ENCODE peak calls at places on chromosomes 2 and 18, in four cellular contexts. V is H1, D is K562, J is HCT116. Q is an unnamed sample.

GRCh38 chr2:18413794-18414396 is 146.6 kb downstream of the RDH14 start:
- DNase-seq in V (no peak), D (no peak), J (peak; percentile 24), Q (peak; percentile 24)

GRCh38 chr2:37681587-37681986 is 10.1 kb upstream of the CDC42EP3 start:
- DNase-seq in V (no peak), D (no peak), J (no peak), Q (no peak)

GRCh38 chr2:175855794-175856453 is 146.1 kb downstream of the LNPK start:
- DNase-seq in V (no peak), D (no peak), J (peak; percentile 18), Q (no peak)

GRCh38 chr18:62102221-62102620 is 84.6 kb downstream of the PIGN start:
- DNase-seq in V (no peak), D (no peak), J (no peak), Q (no peak)

GRCh38 chr2:211132586-211132985 is 576.2 kb downstream of the CPS1 start:
- DNase-seq in V (no peak), D (no peak), J (no peak), Q (no peak)

GRCh38 chr18:48355526-48356115 is 53.6 kb downstream of the ZBTB7C start:
- DNase-seq in V (no peak), D (no peak), J (no peak), Q (no peak)

GRCh38 chr2:205543262-205543843 is 138.9 kb upstream of the NRP2 start:
- DNase-seq in V (no peak), D (no peak), J (no peak), Q (no peak)

GRCh38 chr18:9422816-9423519 is 52.3 kb upstream of the RALBP1 start:
- DNase-seq in V (no peak), D (no peak), J (peak; percentile 49), Q (peak; percentile 52)

GRCh38 chr2:8658064-8658862 is 23.6 kb upstream of the ID2 start:
- DNase-seq in V (no peak), D (no peak), J (no peak), Q (no peak)

GRCh38 chr18:25299426-25299825 is 52.5 kb downstream of the ZNF521 start:
- DNase-seq in V (no peak), D (no peak), J (no peak), Q (no peak)

GRCh38 chr2:8872821-8873432 is 35.5 kb upstream of the KIDINS220 start:
- DNase-seq in V (no peak), D (peak; percentile 29), J (peak; percentile 50), Q (no peak)

GRCh38 chr18:50203801-50204604 is 9.1 kb upstream of the MYO5B start:
- DNase-seq in V (peak; percentile 81), D (peak; percentile 37), J (peak; percentile 49), Q (peak; percentile 72)

GRCh38 chr2:192357216-192357615 is 162.5 kb upstream of the TMEFF2 start:
- DNase-seq in V (no peak), D (no peak), J (no peak), Q (no peak)

GRCh38 chr2:142588269-142588668 is 289.2 kb upstream of the KYNU start:
- DNase-seq in V (no peak), D (no peak), J (no peak), Q (no peak)

GRCh38 chr2:43050866-43051265 is 175.5 kb downstream of the ZFP36L2 start:
- DNase-seq in V (no peak), D (no peak), J (no peak), Q (no peak)

GRCh38 chr2:214578395-214578794 is 167.5 kb downstream of the VWC2L start:
- DNase-seq in V (no peak), D (no peak), J (no peak), Q (no peak)

GRCh38 chr2:24739355-24740025 is 53.7 kb downstream of the PTRHD1 start:
- DNase-seq in V (no peak), D (no peak), J (no peak), Q (no peak)

GRCh38 chr2:54814367-54815155 is 91.1 kb downstream of the EML6 start:
- DNase-seq in V (no peak), D (no peak), J (no peak), Q (no peak)

GRCh38 chr2:233210843-233211600 is 40.5 kb upstream of the ATG16L1 start:
- DNase-seq in V (no peak), D (no peak), J (peak; percentile 62), Q (peak; percentile 52)

GRCh38 chr2:7648381-7648780 is 731.2 kb downstream of the RNF144A start:
- DNase-seq in V (no peak), D (no peak), J (no peak), Q (no peak)

GRCh38 chr18:9516437-9517064 is 41.2 kb downstream of the RALBP1 start:
- DNase-seq in V (no peak), D (peak; percentile 47), J (peak; percentile 8), Q (no peak)

GRCh38 chr2:205141381-205141780 is 540.9 kb upstream of the NRP2 start:
- DNase-seq in V (no peak), D (no peak), J (no peak), Q (no peak)

GRCh38 chr2:84741182-84741822 is 139.6 kb downstream of the TRABD2A start:
- DNase-seq in V (peak; percentile 66), D (peak; percentile 24), J (peak; percentile 18), Q (no peak)

GRCh38 chr2:8986327-8986976 is 17.0 kb downstream of the MBOAT2 start:
- DNase-seq in V (peak; percentile 71), D (peak; percentile 50), J (no peak), Q (no peak)

GRCh38 chr2:24104110-24104650 is 19.0 kb downstream of the PFN4 start:
- DNase-seq in V (no peak), D (no peak), J (no peak), Q (no peak)

GRCh38 chr2:143604172-143604571 is 475.0 kb downstream of the ARHGAP15 start:
- DNase-seq in V (no peak), D (no peak), J (no peak), Q (no peak)

GRCh38 chr2:11005032-11005431 is 93.3 kb downstream of the KCNF1 start:
- DNase-seq in V (no peak), D (no peak), J (no peak), Q (no peak)

GRCh38 chr2:233866479-233866878 is 1.7 kb downstream of the MSL3B start:
- DNase-seq in V (no peak), D (no peak), J (no peak), Q (no peak)

GRCh38 chr2:146189541-146189940 is 1655.3 kb upstream of the ACVR2A start:
- DNase-seq in V (no peak), D (no peak), J (no peak), Q (no peak)

GRCh38 chr2:81706856-81707255 is 1402.3 kb upstream of the LRRTM1 start:
- DNase-seq in V (no peak), D (no peak), J (no peak), Q (no peak)

GRCh38 chr18:80169607-80170006 is 60.5 kb downstream of the ADNP2 start:
- DNase-seq in V (no peak), D (no peak), J (no peak), Q (no peak)

GRCh38 chr2:215680605-215681598 is 245.0 kb upstream of the FN1 start:
- DNase-seq in V (no peak), D (no peak), J (no peak), Q (no peak)

GRCh38 chr2:129192841-129193253 is 786.6 kb upstream of the RAB6C start:
- DNase-seq in V (no peak), D (no peak), J (no peak), Q (no peak)

GRCh38 chr18:45951021-45951714 is 16.0 kb downstream of the EPG5 start:
- DNase-seq in V (no peak), D (no peak), J (peak; percentile 28), Q (no peak)

GRCh38 chr18:49704334-49704733 is 109.0 kb downstream of the ACAA2 start:
- DNase-seq in V (no peak), D (no peak), J (no peak), Q (no peak)

GRCh38 chr2:1815053-1815452 is 70.7 kb upstream of the PXDN start:
- DNase-seq in V (no peak), D (no peak), J (no peak), Q (no peak)

GRCh38 chr2:226693521-226693920 is 106.1 kb downstream of the IRS1 start:
- DNase-seq in V (no peak), D (no peak), J (no peak), Q (no peak)

GRCh38 chr2:69798466-69798908 is 31.0 kb upstream of the GMCL1 start:
- DNase-seq in V (peak; percentile 46), D (no peak), J (no peak), Q (no peak)

GRCh38 chr18:6729247-6730091 is at the start of gene ARHGAP28:
- DNase-seq in V (peak; percentile 83), D (peak; percentile 91), J (no peak), Q (peak; percentile 76)
- H3K9ac ChIP-seq in V (peak within 1 kb of the TSS; percentile 80), D (peak within 1 kb of the TSS; percentile 89), J (no peak within 1 kb of the TSS), Q (no peak within 1 kb of the TSS)

DNA sequence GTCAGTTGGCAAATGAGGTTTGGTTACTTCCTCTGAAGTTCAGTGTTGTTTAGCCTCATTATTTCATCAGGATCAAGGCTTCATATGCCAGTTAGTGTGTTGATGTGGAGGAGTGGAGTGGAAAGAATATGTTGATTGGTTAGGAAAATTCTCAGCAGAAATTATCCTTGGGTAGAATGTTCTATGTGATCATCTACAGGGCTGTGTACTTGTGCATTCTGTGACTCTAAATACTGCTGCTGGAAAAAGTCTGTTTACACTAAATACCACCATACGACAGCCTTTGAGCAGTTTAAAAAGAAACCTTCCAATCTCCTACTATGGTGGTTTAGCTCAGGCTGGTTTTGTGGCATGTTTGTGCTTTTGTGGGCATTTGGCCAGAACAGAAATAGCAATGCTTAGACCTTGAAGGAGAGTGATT is 25.8 kb downstream of the CAB39 start:
- DNase-seq in V (no peak), D (no peak), J (no peak), Q (no peak)
- H3K4me1 ChIP-seq in V (peaks cover 2% of the 10 kb centered on the region), D (peaks cover 27% of the 10 kb centered on the region), J (peaks cover 20% of the 10 kb centered on the region), Q (peaks cover 4% of the 10 kb centered on the region)

DNA sequence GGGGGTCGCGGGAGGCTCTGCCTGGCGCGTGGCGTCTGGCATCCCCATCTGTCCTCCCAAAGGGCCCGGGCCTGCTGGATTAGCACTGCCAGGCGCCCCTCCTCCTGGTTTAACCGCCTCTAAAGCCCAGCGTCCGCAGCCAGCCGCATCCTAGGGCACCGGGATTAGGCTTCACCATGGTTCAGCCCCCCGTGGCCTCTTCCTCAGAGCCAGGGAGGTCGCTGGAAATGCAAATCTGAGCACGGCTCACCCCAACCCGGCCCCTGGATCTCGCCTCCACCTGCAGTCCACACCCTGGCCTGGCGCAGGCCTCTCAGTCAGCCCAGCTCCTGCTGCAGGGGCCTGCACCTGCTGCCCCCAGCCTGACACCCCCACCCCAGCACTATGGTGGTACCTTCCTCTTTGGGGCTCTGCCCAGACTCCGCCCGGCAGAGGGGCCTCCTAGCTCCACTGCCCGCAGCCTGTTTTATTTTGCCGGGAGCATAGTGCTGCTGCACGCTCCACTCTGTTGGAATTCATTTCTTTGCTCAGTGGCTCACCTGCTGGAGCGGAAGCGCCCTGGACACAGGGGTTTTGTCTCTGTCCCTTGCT is 13.2 kb downstream of the PRELID3A start:
- DNase-seq in V (peak; percentile 83), D (no peak), J (no peak), Q (no peak)
- H3K4me3 ChIP-seq in V (peak overlapping the region; percentile 42), D (no peak overlapping the region), J (no peak overlapping the region), Q (peak overlapping the region; percentile 62)

DNA sequence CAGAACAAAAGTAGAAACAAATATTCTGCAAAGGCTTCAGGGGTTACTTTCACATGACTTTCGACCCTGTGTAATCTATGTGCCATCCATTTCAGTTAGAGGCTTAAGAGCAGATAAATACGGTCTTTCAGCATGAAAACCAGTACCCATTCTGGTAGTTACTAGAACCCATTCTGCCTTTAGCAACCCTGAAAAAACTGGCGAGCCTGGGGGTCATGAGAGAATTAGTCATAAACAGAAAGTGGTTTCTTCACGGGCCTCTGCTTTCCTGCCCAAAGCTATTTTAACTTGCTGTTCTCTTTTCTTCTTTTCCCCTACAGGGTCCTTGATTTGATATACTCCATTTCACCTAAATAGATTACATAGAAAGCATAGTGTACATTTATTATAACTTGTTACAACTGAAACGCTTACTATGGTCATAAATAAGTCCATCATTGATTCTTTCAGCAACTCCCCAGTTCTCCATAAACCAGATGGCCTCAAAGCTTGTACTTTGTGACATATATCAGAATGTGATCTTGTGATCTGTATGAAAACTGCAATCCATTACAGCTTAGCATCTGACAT is 48.3 kb downstream of the WDFY1 start:
- DNase-seq in V (no peak), D (no peak), J (no peak), Q (no peak)
- H3K9ac ChIP-seq in V (no peak overlapping the region), D (no peak overlapping the region), J (no peak overlapping the region), Q (no peak overlapping the region)

Q was measured in colonic mucosa.